ENCODE peak calls at places on chromosomes 3 and 15, in four cellular contexts. H is K562, Z is HepG2, U is GM12878. E is an unnamed sample.

GRCh38 chr3:85432081-85432480 is 473.3 kb downstream of the CADM2 start:
- DNase-seq in H (no peak), Z (no peak), U (no peak), E (no peak)

GRCh38 chr3:119184808-119185690 is 11.7 kb downstream of the UPK1B start:
- DNase-seq in H (no peak), Z (peak), U (no peak), E (no peak)

GRCh38 chr3:173371848-173372487 is 25.6 kb upstream of the NLGN1 start:
- DNase-seq in H (no peak), Z (no peak), U (no peak), E (peak)

GRCh38 chr3:62928256-62928655 is 53.0 kb upstream of the CADPS start:
- DNase-seq in H (no peak), Z (no peak), U (no peak), E (no peak)

GRCh38 chr3:46909535-46910161 is 32.1 kb downstream of the PTH1R start:
- DNase-seq in H (peak), Z (peak), U (no peak), E (peak)

GRCh38 chr3:17730318-17730967 is 12.0 kb downstream of the TBC1D5 start:
- DNase-seq in H (peak), Z (peak), U (no peak), E (peak)

GRCh38 chr3:178170698-178171535 is 365.3 kb upstream of the KCNMB2 start:
- DNase-seq in H (peak), Z (no peak), U (no peak), E (no peak)

GRCh38 chr15:56804908-56805307 is 71.6 kb upstream of the ZNF280D start:
- DNase-seq in H (no peak), Z (no peak), U (no peak), E (no peak)

GRCh38 chr15:71465109-71465508 is 345.2 kb upstream of the NR2E3 start:
- DNase-seq in H (no peak), Z (no peak), U (no peak), E (no peak)

GRCh38 chr3:159882784-159883779 is 105.6 kb upstream of the IL12A start:
- DNase-seq in H (no peak), Z (no peak), U (no peak), E (peak)

GRCh38 chr3:131849640-131850039 is 185.2 kb downstream of the CPNE4 start:
- DNase-seq in H (no peak), Z (no peak), U (no peak), E (no peak)

GRCh38 chr15:99980791-99981190 is 247.6 kb upstream of the LYSMD4 start:
- DNase-seq in H (no peak), Z (no peak), U (no peak), E (no peak)

GRCh38 chr15:44447772-44448376 is 20.4 kb downstream of the CTDSPL2 start:
- DNase-seq in H (no peak), Z (no peak), U (no peak), E (no peak)
- TF ChIP-seq SP1 in H (no peak), Z (no peak), U (no peak), E (no peak)

GRCh38 chr3:136195258-136196063 is 674 bp downstream of the MSL2 start:
- DNase-seq in H (peak), Z (peak), U (no peak), E (peak)

GRCh38 chr3:136196064-136196400 is at the start of gene MSL2:
- DNase-seq in H (no peak), Z (no peak), U (no peak), E (no peak)

GRCh38 chr3:136196401-136197158 is 445 bp upstream of the MSL2 start:
- DNase-seq in H (peak), Z (peak), U (peak), E (peak)

GRCh38 chr3:136194409-136195257 is 1.5 kb downstream of the MSL2 start:
- DNase-seq in H (no peak), Z (no peak), U (peak), E (no peak)

DNA sequence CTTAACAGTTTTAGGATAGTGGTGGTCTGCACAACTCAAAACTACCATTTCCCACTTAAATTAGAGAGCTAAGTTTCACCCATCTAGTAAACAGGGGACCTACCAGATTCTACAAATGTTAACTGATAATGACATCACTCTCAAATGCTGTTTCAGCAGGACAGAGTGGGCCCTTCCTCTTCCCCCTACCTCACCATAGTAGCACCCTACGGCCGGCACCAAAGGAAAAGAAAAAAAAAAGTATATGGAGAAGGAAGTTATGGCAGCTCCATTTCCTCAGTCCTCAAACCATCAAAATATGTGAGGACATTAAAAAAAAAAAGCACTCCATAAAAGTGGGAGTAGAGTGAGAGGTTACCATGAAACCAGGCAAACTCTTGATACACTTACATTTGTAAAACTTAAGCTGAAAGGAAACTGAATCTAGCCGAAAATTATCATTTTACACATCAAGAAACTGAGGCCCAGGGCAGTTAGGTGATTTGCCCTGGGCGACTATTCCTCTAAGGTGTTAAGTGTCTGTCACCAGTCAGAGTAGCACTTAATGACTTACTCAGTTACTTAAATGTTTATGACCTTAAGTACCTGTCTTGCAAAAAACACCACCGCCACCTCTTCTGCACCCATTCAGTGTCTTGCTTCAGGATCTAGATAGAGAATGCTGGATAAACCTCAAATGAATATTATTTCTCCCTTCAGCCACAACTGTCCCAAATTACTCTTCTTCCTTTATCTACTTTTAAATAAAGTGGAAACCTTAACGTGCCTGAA is 2.7 kb downstream of the MSL2 start:
- DNase-seq in H (peak), Z (no peak), U (no peak), E (no peak)
- TF ChIP-seq TARDBP in H (no peak), Z (no peak), U (no peak), E (no peak)

GRCh38 chr3:58659051-58659675 is 7.4 kb downstream of the FAM3D start:
- DNase-seq in H (peak), Z (peak), U (no peak), E (peak)
- TF ChIP-seq SP1 in H (no peak), Z (no peak), U (no peak), E (no peak)

GRCh38 chr15:33738941-33739664 is 229.2 kb upstream of the CHRM5 start:
- DNase-seq in H (no peak), Z (no peak), U (no peak), E (no peak)

GRCh38 chr15:33735143-33735542 is 233.2 kb upstream of the CHRM5 start:
- DNase-seq in H (no peak), Z (no peak), U (no peak), E (no peak)

GRCh38 chr15:33735637-33736247 is 232.6 kb upstream of the CHRM5 start:
- DNase-seq in H (peak), Z (peak), U (no peak), E (peak)

GRCh38 chr15:33742286-33742685 is 226.0 kb upstream of the CHRM5 start:
- DNase-seq in H (no peak), Z (no peak), U (no peak), E (no peak)

DNA sequence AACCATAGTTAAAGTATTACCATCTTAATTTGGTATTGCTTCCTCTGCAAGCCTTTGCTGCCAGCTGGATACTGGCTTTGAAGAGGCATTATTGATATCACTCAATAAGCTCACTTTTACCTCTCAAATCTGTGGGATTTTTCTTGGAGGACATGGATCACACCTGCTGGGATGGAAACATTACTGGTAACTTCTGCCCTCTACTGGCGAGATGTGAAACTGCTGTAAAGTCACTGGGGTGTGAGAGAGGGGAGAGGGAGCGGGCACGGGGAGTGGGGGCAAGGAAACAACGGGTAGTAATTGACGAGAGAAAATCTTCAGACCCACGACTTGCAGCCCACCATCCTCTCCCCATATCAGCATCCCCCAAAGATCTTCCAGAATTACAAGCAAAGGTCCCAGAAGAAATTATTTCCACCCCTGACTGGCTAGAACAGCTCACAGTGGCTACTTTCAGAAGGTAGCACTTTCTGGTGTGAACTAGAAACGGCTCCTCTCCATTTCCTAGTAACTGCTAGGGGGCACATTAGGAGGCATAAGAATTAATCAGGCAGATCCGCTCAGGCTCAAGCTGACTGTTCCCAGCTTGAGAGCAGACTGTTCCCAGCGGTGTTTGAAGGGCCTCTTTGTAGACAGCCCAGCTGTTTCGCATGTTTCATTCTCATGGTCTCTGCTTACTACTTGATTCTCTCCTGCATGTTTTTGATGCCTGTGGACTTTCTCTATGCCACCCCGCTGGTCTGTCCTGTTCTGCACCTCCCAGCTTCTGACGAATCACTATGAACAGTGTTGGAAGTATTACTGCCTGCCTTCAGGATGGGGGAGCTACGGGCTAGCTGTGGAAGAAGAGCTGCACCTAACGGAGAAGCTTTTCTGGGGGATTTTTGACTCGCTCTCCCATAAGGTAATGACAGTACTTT is 230.3 kb upstream of the CHRM5 start:
- DNase-seq in H (peak), Z (peak), U (no peak), E (peak)
- TF ChIP-seq TARDBP in H (no peak), Z (no peak), U (no peak), E (no peak)

GRCh38 chr15:53910236-53910849 is 67.9 kb upstream of the UNC13C start:
- DNase-seq in H (no peak), Z (peak), U (no peak), E (no peak)
- TF ChIP-seq SP1 in H (no peak), Z (no peak), U (no peak), E (no peak)

DNA sequence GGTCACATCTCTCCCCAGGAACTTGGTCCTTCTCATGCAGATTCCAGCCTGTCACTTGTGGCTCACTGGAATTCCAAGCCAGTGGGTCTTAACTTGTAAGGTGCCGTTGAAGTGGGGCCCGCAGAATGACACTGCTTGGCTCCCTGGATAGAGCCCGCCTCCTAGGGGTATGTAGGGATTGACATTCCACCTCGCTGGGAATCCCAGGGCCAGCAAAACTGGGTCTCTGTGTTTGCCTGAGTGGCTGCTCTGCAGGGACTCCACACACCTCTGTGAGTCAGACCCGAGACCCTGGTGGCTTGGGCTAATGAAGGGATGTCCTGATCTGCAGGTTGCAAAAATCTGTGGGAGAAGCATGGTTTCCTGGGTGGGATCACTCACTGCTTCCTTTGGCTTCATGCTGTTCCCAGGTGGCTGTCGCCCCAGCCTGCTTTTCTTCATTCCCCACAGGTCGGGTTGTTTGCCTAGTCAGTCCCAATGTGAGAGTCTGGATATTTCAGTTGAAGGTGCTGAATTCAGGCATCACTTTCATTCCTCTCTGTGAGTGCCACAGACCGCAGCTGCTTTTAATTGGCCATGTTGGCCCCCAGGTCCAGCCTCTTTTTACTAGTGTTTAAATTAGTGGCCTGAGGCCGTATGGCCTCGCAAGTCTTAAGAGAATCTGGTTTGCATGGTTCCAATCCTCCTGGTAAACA is 156.0 kb upstream of the TRIM42 start:
- DNase-seq in H (no peak), Z (no peak), U (no peak), E (no peak)
- TF ChIP-seq TARDBP in H (no peak), Z (no peak), U (no peak), E (no peak)

DNA sequence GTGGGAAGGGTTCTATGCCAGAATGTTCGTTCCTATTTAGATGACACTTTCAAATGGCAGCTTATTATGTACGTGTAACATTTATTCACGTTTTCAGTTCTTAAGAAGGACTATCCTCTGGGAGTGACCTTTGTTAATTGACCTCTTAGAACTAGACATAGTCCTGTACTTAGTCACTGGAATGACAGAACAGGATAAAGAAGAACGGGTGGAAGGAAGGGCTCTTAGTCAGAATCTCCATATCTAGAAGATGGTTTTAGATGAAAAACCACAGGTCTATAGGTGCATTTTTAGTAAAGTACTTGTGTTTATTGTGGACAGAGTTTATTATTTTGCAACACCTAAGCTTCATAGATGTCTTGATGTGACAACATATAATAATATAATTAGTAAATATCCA is 6.5 kb downstream of the METTL6 start:
- DNase-seq in H (no peak), Z (no peak), U (no peak), E (no peak)
- TF ChIP-seq SP1 in H (no peak), Z (no peak), U (no peak), E (no peak)

DNA sequence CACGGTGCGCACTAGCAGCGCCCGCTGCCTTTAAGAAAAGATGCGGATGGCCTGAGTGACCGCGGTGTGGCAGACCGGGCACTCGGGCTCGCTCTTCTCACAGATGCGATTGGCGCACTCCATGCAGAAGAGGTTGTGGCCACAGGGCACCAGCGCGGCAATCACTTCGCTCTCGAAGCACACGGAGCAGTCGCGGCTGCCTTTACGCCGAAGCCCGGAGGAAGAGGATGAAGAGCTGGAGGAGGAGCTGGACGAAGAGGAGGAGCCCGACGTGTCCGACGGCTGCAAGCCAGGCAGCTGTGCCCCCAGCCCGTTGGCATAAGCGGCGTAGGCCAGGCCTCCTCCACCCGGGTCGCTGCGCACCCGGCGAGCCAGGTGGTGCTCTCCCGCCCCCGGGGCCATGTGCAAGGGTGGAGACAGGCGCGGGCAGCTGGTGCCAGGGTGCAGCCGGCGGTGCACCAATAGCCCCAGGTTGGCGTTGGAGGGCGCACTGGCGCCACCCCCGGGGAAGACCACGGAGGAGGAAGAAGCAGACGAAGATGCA is 2.6 kb downstream of the MEX3B start:
- DNase-seq in H (no peak), Z (no peak), U (no peak), E (no peak)
- TF ChIP-seq TARDBP in H (no peak), Z (no peak), U (no peak), E (no peak)